ENCODE peak calls at places on chromosome 22, in nine cellular contexts. C is tibial artery; U is effector memory CD8-positive, alpha-beta T cell; M is activated effector memory CD4-positive, alpha-beta T cell treated with Interleukin-2 at 50 U/mL for 16 hours; W is uterus; G is stimulated activated CD4-positive, alpha-beta T cell treated with anti-CD3 and anti-CD28 coated beads, Interleukin-1b, Interleukin-23, amount 100 ng/mL, for 24 hours; X is cardiac muscle cell; V is IMR-90; I is prostate gland. E is an unnamed sample.

GRCh38 chr22:22705328-22706100 is 61.1 kb downstream of the GGTLC2 start:
- DNase-seq in C (no peak), U (no peak), M (no peak), W (no peak), G (no peak), X (no peak), V (no peak), I (no peak), E (no peak)

GRCh38 chr22:27151407-27151806 is 494.0 kb downstream of the MIAT start:
- DNase-seq in C (no peak), U (no peak), M (no peak), W (no peak), G (no peak), X (no peak), V (no peak), I (no peak), E (no peak)

GRCh38 chr22:35835998-35836691 is 118.5 kb downstream of the APOL5 start:
- DNase-seq in C (no peak), U (no peak), M (no peak), W (peak; percentile 74), G (no peak), X (peak; percentile 91), V (peak; percentile 86), I (peak; percentile 31), E (no peak)

GRCh38 chr22:44567846-44568493 is 69.9 kb upstream of the RTL6 start:
- DNase-seq in C (peak; percentile 58), U (peak; percentile 45), M (peak; percentile 33), W (no peak), G (peak; percentile 21), X (peak; percentile 65), V (peak; percentile 39), I (no peak), E (no peak)

GRCh38 chr22:24284747-24285203 is 14.1 kb downstream of the SPECC1L start:
- DNase-seq in C (no peak), U (no peak), M (no peak), W (no peak), G (no peak), X (no peak), V (peak; percentile 53), I (no peak), E (no peak)

GRCh38 chr22:29621761-29622526 is 18.5 kb downstream of the NF2 start:
- DNase-seq in C (no peak), U (no peak), M (no peak), W (no peak), G (no peak), X (peak; percentile 81), V (peak; percentile 97), I (no peak), E (no peak)

GRCh38 chr22:21104126-21104691 is 58.5 kb downstream of the LRRC74B start:
- DNase-seq in C (no peak), U (no peak), M (no peak), W (no peak), G (no peak), X (no peak), V (no peak), I (no peak), E (no peak)

GRCh38 chr22:17492247-17492646 is 71.1 kb upstream of the SLC25A18 start:
- DNase-seq in C (no peak), U (no peak), M (no peak), W (no peak), G (no peak), X (no peak), V (no peak), I (no peak), E (no peak)

GRCh38 chr22:45318168-45318557 is 8.4 kb downstream of the FAM118A start:
- DNase-seq in C (peak; percentile 92), U (peak; percentile 91), M (peak; percentile 80), W (peak; percentile 93), G (peak; percentile 66), X (peak; percentile 97), V (peak; percentile 97), I (no peak), E (peak; percentile 69)

GRCh38 chr22:36331306-36331911 is 56.4 kb downstream of the MYH9 start:
- DNase-seq in C (peak; percentile 95), U (peak; percentile 62), M (peak; percentile 73), W (peak; percentile 94), G (no peak), X (peak; percentile 93), V (peak; percentile 98), I (peak; percentile 80), E (no peak)

GRCh38 chr22:49797706-49798105 is 30.0 kb downstream of the BRD1 start:
- DNase-seq in C (no peak), U (no peak), M (no peak), W (no peak), G (no peak), X (no peak), V (no peak), I (no peak), E (no peak)

GRCh38 chr22:30245985-30246901 is at the start of gene LIF:
- DNase-seq in C (no peak), U (peak; percentile 30), M (peak; percentile 28), W (no peak), G (peak; percentile 34), X (peak; percentile 69), V (peak; percentile 86), I (no peak), E (no peak)

GRCh38 chr22:49633010-49633324 is 194.7 kb downstream of the BRD1 start:
- DNase-seq in C (no peak), U (no peak), M (no peak), W (no peak), G (no peak), X (no peak), V (no peak), I (no peak), E (no peak)

GRCh38 chr22:46994983-46995382 is 232.5 kb downstream of the TBC1D22A start:
- DNase-seq in C (no peak), U (no peak), M (no peak), W (no peak), G (no peak), X (no peak), V (no peak), I (no peak), E (no peak)

GRCh38 chr22:17703811-17704210 is 65.3 kb downstream of the BCL2L13 start:
- DNase-seq in C (no peak), U (no peak), M (no peak), W (no peak), G (no peak), X (peak; percentile 10), V (peak; percentile 55), I (no peak), E (no peak)

GRCh38 chr22:30860176-30861105 is 108.1 kb downstream of the MORC2 start:
- DNase-seq in C (peak; percentile 51), U (no peak), M (no peak), W (no peak), G (no peak), X (no peak), V (no peak), I (no peak), E (no peak)

GRCh38 chr22:36937319-36938027 is 24.0 kb downstream of the CSF2RB start:
- DNase-seq in C (no peak), U (no peak), M (no peak), W (no peak), G (no peak), X (no peak), V (no peak), I (no peak), E (no peak)

GRCh38 chr22:11626422-11626773 is 3901.6 kb upstream of the OR11H1 start:
- DNase-seq in C (no peak), U (no peak), M (no peak), W (no peak), G (no peak), X (no peak), V (no peak), I (no peak), E (no peak)

GRCh38 chr22:41557401-41558240 is 3.2 kb upstream of the CSDC2 start:
- DNase-seq in C (peak; percentile 91), U (no peak), M (no peak), W (peak; percentile 79), G (no peak), X (peak; percentile 97), V (peak; percentile 94), I (no peak), E (no peak)

GRCh38 chr22:30444632-30445437 is 19.3 kb downstream of the MTFP1 start:
- DNase-seq in C (no peak), U (peak; percentile 51), M (peak; percentile 16), W (no peak), G (no peak), X (peak; percentile 74), V (peak; percentile 52), I (no peak), E (no peak)

GRCh38 chr22:20777420-20778177 is 3.7 kb downstream of the SERPIND1 start:
- DNase-seq in C (peak; percentile 32), U (no peak), M (no peak), W (peak; percentile 45), G (no peak), X (peak; percentile 95), V (peak; percentile 94), I (peak; percentile 68), E (no peak)